ENCODE peak calls at places on chromosomes 11 and 22, in five cellular contexts. One of them, this sample, is unnamed.

GRCh38 chr11:19201737-19202605 is at the start of gene CSRP3:
- DNase-seq in M059J: peak; percentile 50
- DNase-seq in HuH-7.5: no peak
- DNase-seq in Kasumi-1: no peak
- DNase-seq in T47D: no peak
- DNase-seq in this sample: no peak

GRCh38 chr11:58318532-58318931 is 40.3 kb downstream of the OR5B17 start:
- DNase-seq in T47D: no peak
- DNase-seq in Kasumi-1: no peak
- DNase-seq in M059J: no peak
- DNase-seq in HuH-7.5: no peak
- DNase-seq in this sample: no peak

GRCh38 chr22:45308624-45309421 is 911 bp upstream of the FAM118A start:
- DNase-seq in Kasumi-1: no peak
- DNase-seq in T47D: no peak
- DNase-seq in HuH-7.5: no peak
- DNase-seq in M059J: no peak
- DNase-seq in this sample: no peak

GRCh38 chr11:2265854-2266585 is 4.4 kb downstream of the ASCL2 start:
- DNase-seq in HuH-7.5: no peak
- DNase-seq in Kasumi-1: no peak
- DNase-seq in T47D: no peak
- DNase-seq in M059J: no peak
- DNase-seq in this sample: no peak

GRCh38 chr22:27107824-27108223 is 450.4 kb downstream of the MIAT start:
- DNase-seq in T47D: no peak
- DNase-seq in Kasumi-1: no peak
- DNase-seq in M059J: peak; percentile 98
- DNase-seq in HuH-7.5: no peak
- DNase-seq in this sample: no peak

GRCh38 chr22:50141462-50141861 is 29.1 kb upstream of the PANX2 start:
- DNase-seq in M059J: no peak
- DNase-seq in T47D: no peak
- DNase-seq in HuH-7.5: no peak
- DNase-seq in Kasumi-1: no peak
- DNase-seq in this sample: no peak

GRCh38 chr11:122199661-122200060 is 83.6 kb upstream of the BLID start:
- DNase-seq in M059J: peak; percentile 50
- DNase-seq in Kasumi-1: no peak
- DNase-seq in T47D: no peak
- DNase-seq in HuH-7.5: no peak
- DNase-seq in this sample: no peak

GRCh38 chr22:41822289-41823057 is 10.4 kb upstream of the SREBF2 start:
- DNase-seq in M059J: peak; percentile 84
- DNase-seq in HuH-7.5: no peak
- DNase-seq in T47D: no peak
- DNase-seq in Kasumi-1: peak; percentile 49
- DNase-seq in this sample: peak; percentile 38

This sample was measured in K562.